ENCODE peak calls at places on chromosomes 11 and 22, in seven cellular contexts. V, M, B, U, R, G and P are unnamed samples.

GRCh38 chr11:45024357-45024756 is 73.7 kb upstream of the TP53I11 start:
- DNase-seq in V (no peak), M (peak), B (no peak), U (no peak), R (no peak), G (no peak), P (no peak)

GRCh38 chr22:29625090-29625825 is 21.8 kb downstream of the NF2 start:
- DNase-seq in V (peak), M (no peak), B (no peak), U (no peak), R (peak), G (peak), P (peak)

GRCh38 chr22:47678667-47679287 is 916.3 kb downstream of the TBC1D22A start:
- DNase-seq in V (no peak), M (no peak), B (no peak), U (no peak), R (no peak), G (no peak), P (no peak)

GRCh38 chr22:36807627-36808026 is 9.2 kb downstream of the PVALB start:
- DNase-seq in V (no peak), M (no peak), B (no peak), U (no peak), R (no peak), G (peak), P (no peak)

GRCh38 chr11:77039491-77040400 is 5.5 kb downstream of the B3GNT6 start:
- DNase-seq in V (peak), M (no peak), B (no peak), U (no peak), R (peak), G (no peak), P (peak)

GRCh38 chr11:32829157-32829679 is 509 bp upstream of the PRRG4 start:
- DNase-seq in V (no peak), M (no peak), B (no peak), U (no peak), R (no peak), G (peak), P (no peak)

GRCh38 chr22:29408925-29409324 is 20.6 kb upstream of the AP1B1 start:
- DNase-seq in V (no peak), M (no peak), B (no peak), U (no peak), R (no peak), G (peak), P (no peak)

GRCh38 chr11:28463826-28464225 is 355.6 kb downstream of the METTL15 start:
- DNase-seq in V (no peak), M (no peak), B (no peak), U (no peak), R (no peak), G (peak), P (peak)

GRCh38 chr11:75264356-75264755 is 23.8 kb downstream of the TPBGL start:
- DNase-seq in V (no peak), M (no peak), B (no peak), U (no peak), R (no peak), G (no peak), P (no peak)

GRCh38 chr22:36447634-36448033 is 33.8 kb downstream of the TXN2 start:
- DNase-seq in V (no peak), M (no peak), B (no peak), U (no peak), R (no peak), G (no peak), P (no peak)

GRCh38 chr22:40401532-40401931 is 31.1 kb downstream of the SGSM3 start:
- DNase-seq in V (no peak), M (no peak), B (no peak), U (no peak), R (no peak), G (no peak), P (no peak)

DNA sequence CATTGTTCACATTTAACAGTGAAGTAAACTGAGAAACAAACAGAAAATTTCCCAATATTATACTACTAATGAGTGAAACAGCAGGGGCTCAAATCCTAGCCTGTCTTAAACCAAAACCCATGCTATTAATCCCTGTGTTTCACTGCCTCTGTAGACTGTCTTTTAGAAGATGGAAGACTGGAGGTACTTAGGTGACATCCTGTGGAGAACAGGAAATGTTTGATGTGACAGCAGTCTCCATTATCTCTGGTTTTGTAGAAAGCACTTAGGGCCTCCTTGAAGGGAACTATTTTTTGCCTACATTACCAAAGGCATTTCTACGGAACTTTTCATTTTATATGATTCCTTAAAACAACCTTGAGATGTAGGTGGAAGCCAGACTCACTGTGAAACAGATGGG is 288.1 kb upstream of the SORL1-AS1 start:
- DNase-seq in V (no peak), M (no peak), B (no peak), U (no peak), R (no peak), G (no peak), P (no peak)
- H3K4me3 ChIP-seq in V (no peak), M (no peak), B (no peak), U (no peak), R (no peak), G (no peak), P (no peak)

DNA sequence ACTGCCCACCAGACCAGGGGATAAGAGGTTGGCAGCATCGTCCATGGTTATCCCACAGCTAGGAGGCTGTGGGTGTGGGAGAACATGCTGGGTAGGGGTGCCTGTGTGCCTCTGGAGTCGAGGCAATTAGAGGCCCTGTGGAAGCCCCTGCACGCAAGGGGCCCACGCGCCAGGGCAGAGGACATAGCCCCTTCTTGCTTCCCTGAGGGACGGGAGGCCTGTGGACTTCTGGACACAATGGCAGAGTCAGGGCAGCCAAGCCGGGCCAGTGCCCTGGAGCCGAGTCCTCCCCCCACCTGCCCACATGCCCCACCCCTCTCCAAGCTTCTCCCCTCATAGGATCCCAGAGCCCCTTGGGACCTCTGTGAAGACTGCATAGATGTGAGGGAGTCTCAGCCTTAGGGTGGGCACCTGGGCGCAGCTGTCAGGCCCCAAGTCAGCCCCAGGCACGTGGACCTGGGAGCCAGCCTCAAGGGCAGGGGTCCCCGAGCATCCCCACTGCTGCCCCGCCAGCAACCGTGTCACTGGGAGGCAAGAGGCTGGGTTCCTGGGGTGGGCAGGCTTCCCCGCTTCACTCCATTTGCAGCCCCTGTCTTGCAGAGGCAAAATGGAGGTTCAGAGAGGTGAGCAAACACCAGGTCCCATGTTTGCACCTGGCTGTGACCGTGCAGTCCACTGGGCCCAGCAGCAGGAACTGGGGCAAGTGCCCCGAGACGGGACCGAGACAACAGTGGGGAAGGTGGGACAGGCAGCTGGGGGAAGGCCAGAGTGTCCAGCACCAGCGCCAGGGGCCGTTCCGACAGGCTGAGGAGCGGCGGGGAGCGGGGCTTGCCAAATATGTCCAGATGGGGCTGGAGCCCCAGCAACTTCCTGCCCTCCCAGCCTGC is 52.3 kb downstream of the CDKN1C start:
- DNase-seq in V (no peak), M (no peak), B (peak), U (no peak), R (no peak), G (no peak), P (no peak)
- TF ChIP-seq CTCF in V (no peak), M (no peak), B (no peak), U (no peak), R (no peak), G (no peak), P (no peak)

GRCh38 chr22:49671331-49672012 is 156.2 kb downstream of the BRD1 start:
- DNase-seq in V (no peak), M (peak), B (no peak), U (no peak), R (no peak), G (no peak), P (no peak)
- H3K4me3 ChIP-seq in V (no peak), M (peak), B (peak), U (peak), R (no peak), G (no peak), P (no peak)

GRCh38 chr22:49953027-49953679 is 7.4 kb upstream of the PIM3 start:
- DNase-seq in V (no peak), M (no peak), B (no peak), U (no peak), R (no peak), G (no peak), P (no peak)
- TF ChIP-seq CTCF in V (no peak), M (no peak), B (no peak), U (no peak), R (no peak), G (no peak), P (no peak)

GRCh38 chr22:42062506-42063190 is 8.0 kb downstream of the NAGA start:
- DNase-seq in V (no peak), M (no peak), B (no peak), U (no peak), R (no peak), G (no peak), P (no peak)
- H3K4me3 ChIP-seq in V (no peak), M (no peak), B (no peak), U (no peak), R (no peak), G (no peak), P (no peak)

GRCh38 chr11:64150481-64151239 is 15.3 kb downstream of the MACROD1 start:
- DNase-seq in V (peak), M (no peak), B (peak), U (no peak), R (no peak), G (no peak), P (no peak)

GRCh38 chr11:64150051-64150450 is 15.9 kb downstream of the MACROD1 start:
- DNase-seq in V (no peak), M (no peak), B (no peak), U (no peak), R (no peak), G (no peak), P (no peak)

GRCh38 chr11:64148200-64148916 is 17.6 kb downstream of the MACROD1 start:
- DNase-seq in V (peak), M (no peak), B (peak), U (no peak), R (peak), G (peak), P (peak)

GRCh38 chr11:64151337-64151736 is 14.6 kb downstream of the MACROD1 start:
- DNase-seq in V (no peak), M (no peak), B (no peak), U (no peak), R (no peak), G (no peak), P (no peak)

DNA sequence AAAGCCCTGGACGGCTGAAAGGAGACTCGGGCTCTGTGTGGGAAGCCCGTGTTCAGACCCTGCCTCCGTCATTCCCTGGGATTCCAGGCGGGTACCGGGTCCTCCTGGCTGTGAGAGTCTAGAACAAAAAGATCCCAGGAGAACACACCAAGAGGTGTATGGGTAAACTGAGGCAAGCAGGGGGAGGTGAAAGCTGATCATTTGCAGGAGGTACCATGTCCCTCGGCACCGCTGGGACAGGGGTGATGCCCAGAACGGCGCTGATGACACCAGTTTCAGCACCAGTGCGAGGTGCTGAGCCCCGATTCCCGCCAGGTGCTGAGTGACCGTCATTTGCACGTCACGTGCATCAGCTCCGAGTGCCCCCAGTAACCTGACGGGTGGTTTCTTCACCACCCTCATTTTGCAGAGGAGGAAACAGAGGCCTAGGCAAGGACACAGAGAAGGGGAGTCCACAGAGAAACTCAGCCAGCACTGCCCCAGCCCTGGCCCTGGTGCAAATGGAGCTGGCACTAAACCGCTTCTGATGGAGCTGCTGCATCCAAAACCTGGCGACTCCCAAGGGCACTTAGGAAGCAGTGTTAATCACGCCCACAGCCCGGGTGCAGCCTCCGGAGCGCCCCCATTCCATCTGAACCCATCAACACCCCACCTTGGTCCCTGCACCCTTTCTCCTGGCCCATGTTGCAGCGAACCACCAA is 16.8 kb downstream of the MACROD1 start:
- DNase-seq in V (no peak), M (no peak), B (no peak), U (no peak), R (no peak), G (no peak), P (no peak)
- TF ChIP-seq CTCF in V (no peak), M (no peak), B (peak), U (no peak), R (no peak), G (no peak), P (no peak)

DNA sequence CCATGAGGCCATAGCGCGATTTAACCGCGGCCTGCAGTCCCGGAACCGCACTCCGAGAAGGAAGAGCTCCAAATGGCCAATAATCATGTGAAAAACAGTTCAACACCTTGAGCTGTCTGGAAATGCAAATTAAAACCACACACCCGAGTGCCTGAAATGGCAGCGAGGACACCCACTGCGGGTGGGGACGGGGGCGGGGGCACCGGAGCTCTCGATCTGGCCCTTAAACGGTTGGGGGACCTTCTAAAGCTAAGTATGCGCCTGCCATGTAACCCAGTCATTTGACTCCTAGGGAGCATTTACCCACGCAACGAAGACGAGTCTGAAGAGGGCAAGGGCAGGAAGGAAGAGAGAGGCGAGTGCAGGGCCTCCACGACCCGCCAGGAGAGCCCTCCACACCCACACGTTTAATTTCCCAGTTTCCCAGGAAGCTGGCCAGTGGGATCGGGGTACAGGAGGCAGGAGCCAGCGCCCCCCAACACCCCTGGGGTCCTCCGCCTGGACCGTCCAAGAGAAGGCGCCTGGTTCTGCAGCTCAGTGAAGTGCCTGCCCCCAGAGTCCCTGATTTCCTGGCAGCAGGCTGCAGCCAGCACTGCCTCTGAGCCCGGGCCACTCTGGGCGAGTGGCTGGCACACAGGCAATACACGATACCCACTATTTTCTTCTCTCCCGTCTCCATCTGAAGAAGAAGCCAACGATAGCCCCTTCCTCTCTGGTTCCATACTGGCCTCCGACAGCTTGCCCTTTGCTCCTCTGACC is 1.7 kb downstream of the TTLL8 start:
- DNase-seq in V (no peak), M (no peak), B (no peak), U (no peak), R (no peak), G (no peak), P (no peak)
- H3K4me3 ChIP-seq in V (no peak), M (no peak), B (no peak), U (no peak), R (no peak), G (no peak), P (no peak)